ENCODE peak calls at places on chromosomes 12 and 14, in four cellular contexts. C, K, F and R are unnamed samples.

GRCh38 chr14:99628832-99629618 is 15.9 kb upstream of the HHIPL1 start:
- DNase-seq in C (peak; percentile 65), K (peak; percentile 93), F (peak; percentile 47), R (peak; percentile 46)

GRCh38 chr12:131056626-131057025 is 102.9 kb downstream of the ADGRD1 start:
- DNase-seq in C (no peak), K (no peak), F (no peak), R (no peak)

GRCh38 chr14:31410048-31410654 is 10.2 kb downstream of the HEATR5A start:
- DNase-seq in C (no peak), K (no peak), F (no peak), R (no peak)

GRCh38 chr12:121829250-121829918 is 25.6 kb downstream of the SETD1B start:
- DNase-seq in C (no peak), K (no peak), F (no peak), R (no peak)

GRCh38 chr14:76953196-76953945 is 75.1 kb downstream of the IRF2BPL start:
- DNase-seq in C (peak; percentile 61), K (peak; percentile 52), F (peak; percentile 41), R (no peak)

GRCh38 chr14:95774265-95775160 is 60.6 kb upstream of the TCL1A start:
- DNase-seq in C (peak; percentile 26), K (peak; percentile 68), F (peak; percentile 11), R (peak; percentile 38)

GRCh38 chr12:114512351-114512750 is 106.4 kb upstream of the TBX5 start:
- DNase-seq in C (no peak), K (no peak), F (no peak), R (no peak)

GRCh38 chr12:94566345-94566744 is 84.0 kb downstream of the TMCC3 start:
- DNase-seq in C (no peak), K (no peak), F (no peak), R (no peak)

GRCh38 chr14:58048219-58048618 is 103.8 kb downstream of the ARMH4 start:
- DNase-seq in C (no peak), K (peak; percentile 16), F (no peak), R (no peak)

DNA sequence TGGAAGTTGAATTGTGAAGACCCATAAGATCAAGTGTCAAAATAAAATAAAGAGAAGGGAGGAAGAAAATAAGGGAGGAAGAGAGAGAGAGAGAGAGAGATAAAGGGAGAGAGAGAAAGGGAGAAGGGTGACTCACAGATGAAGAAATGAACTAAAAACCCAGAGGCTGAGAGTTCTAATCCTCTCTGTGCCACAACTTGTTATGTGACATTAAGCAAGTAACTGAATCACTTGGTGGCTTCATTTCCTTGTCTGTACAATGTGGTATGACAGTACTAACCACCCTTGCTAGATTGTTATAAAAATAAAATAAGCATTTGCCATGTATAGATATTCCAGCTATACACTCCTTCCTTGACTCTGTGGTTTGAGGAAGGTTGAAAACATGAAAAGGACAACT is 189.0 kb upstream of the FRMD6 start:
- DNase-seq in C (no peak), K (no peak), F (no peak), R (no peak)
- H3K9me3 ChIP-seq in C (no peaks in the 10 kb centered on the region), K (no peaks in the 10 kb centered on the region), F (no peaks in the 10 kb centered on the region), R (no peaks in the 10 kb centered on the region)

GRCh38 chr12:34218193-34219045 is 196.1 kb downstream of the ALG10 start:
- DNase-seq in C (peak; percentile 57), K (peak; percentile 77), F (peak; percentile 50), R (peak; percentile 48)
- H3K9me3 ChIP-seq in C (no peaks in the 10 kb centered on the region), K (no peaks in the 10 kb centered on the region), F (no peaks in the 10 kb centered on the region), R (no peaks in the 10 kb centered on the region)

GRCh38 chr12:70154960-70155589 is 88.2 kb upstream of the CNOT2 start:
- DNase-seq in C (no peak), K (no peak), F (no peak), R (no peak)
- H3K9me3 ChIP-seq in C (no peaks in the 10 kb centered on the region), K (no peaks in the 10 kb centered on the region), F (peaks cover 4% of the 10 kb centered on the region), R (no peaks in the 10 kb centered on the region)

DNA sequence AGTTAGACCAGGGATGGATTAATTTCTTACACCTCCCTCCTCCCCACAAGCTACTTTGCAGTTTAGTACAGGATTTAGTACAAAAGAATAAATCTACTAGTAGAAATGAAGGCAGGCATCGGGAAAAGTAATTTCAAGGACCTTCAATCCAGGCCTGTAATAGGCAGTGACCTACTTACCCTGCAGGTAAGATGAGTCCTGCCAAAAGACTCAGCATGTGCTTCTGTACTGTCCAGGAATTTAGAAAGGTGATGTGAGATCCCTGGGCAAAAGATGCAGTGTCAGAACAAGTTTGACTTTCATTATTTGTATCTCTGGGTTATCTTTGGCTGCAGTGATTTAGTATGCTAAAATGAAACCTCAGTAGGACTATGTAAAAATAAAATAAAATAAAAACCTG is 403.0 kb downstream of the NOVA1 start:
- DNase-seq in C (no peak), K (no peak), F (no peak), R (no peak)
- H3K9me3 ChIP-seq in C (no peaks in the 10 kb centered on the region), K (no peaks in the 10 kb centered on the region), F (no peaks in the 10 kb centered on the region), R (no peaks in the 10 kb centered on the region)

GRCh38 chr12:38155020-38155395 is 161.6 kb upstream of the ALG10B start:
- DNase-seq in C (no peak), K (no peak), F (no peak), R (no peak)
- H3K9me3 ChIP-seq in C (no peaks in the 10 kb centered on the region), K (no peaks in the 10 kb centered on the region), F (no peaks in the 10 kb centered on the region), R (no peaks in the 10 kb centered on the region)

DNA sequence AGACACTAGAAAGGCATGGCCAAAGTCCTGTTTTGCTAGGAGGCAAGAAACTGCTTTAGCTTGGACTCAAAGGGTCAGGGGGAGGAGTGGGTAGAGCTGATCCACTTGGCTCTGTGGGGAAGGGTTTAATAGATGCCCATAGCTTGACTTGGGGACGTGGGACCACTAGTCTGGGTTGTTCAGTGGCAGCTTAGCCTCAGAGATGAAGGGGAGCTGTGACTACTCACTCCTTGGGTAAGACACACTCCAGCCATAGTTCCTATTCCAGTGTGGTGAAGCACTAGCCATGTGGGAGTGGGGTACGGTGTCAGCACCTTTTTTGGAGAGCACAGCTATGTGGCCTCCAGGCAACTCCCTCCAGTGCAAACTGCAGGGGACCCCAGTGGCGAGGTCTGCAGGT is 257.3 kb downstream of the TMEM121 start:
- DNase-seq in C (no peak), K (no peak), F (no peak), R (no peak)
- H3K9me3 ChIP-seq in C (no peaks in the 10 kb centered on the region), K (no peaks in the 10 kb centered on the region), F (peaks cover 12% of the 10 kb centered on the region), R (peaks cover 4% of the 10 kb centered on the region)

GRCh38 chr12:133081408-133081806 is 684 bp downstream of the ZNF140 start:
- DNase-seq in C (peak; percentile 19), K (no peak), F (no peak), R (no peak)
- H3K9me3 ChIP-seq in C (peaks cover 4% of the 10 kb centered on the region), K (peaks cover 27% of the 10 kb centered on the region), F (peaks cover 59% of the 10 kb centered on the region), R (peaks cover 35% of the 10 kb centered on the region)

GRCh38 chr12:88208661-88209060 is 66.6 kb downstream of the TMTC3 start:
- DNase-seq in C (no peak), K (no peak), F (no peak), R (no peak)

GRCh38 chr12:88202500-88202899 is 60.4 kb downstream of the TMTC3 start:
- DNase-seq in C (no peak), K (no peak), F (no peak), R (no peak)

GRCh38 chr12:88206636-88207035 is 64.5 kb downstream of the TMTC3 start:
- DNase-seq in C (no peak), K (no peak), F (no peak), R (no peak)

GRCh38 chr12:88207921-88208640 is 66.0 kb downstream of the TMTC3 start:
- DNase-seq in C (no peak), K (no peak), F (no peak), R (no peak)
- H3K9me3 ChIP-seq in C (no peaks in the 10 kb centered on the region), K (peaks cover 7% of the 10 kb centered on the region), F (no peaks in the 10 kb centered on the region), R (no peaks in the 10 kb centered on the region)

GRCh38 chr12:128365032-128365431 is 98.1 kb downstream of the TMEM132C start:
- DNase-seq in C (no peak), K (no peak), F (no peak), R (no peak)

GRCh38 chr12:128367961-128368360 is 101.0 kb downstream of the TMEM132C start:
- DNase-seq in C (no peak), K (no peak), F (no peak), R (no peak)

DNA sequence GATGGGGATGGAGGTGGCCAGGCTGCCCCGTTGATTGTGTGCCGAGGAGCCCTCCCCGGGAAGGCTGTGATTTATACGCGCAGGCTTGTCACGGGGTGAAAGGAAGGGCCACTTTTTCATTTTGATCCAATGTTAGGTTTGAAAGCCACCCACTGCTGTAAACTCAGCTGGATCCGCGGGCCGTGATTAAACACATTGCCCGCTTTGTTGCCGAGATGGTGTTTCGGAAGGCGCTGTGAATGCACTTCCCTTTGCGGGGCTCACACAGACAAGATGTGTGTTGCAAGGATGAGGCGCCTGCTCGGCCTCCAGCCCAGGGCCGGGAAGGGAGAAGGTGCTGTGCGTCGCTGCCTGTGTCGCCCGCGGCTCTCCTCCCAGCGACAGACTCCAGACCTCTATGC is 98.9 kb downstream of the TMEM132C start:
- DNase-seq in C (no peak), K (no peak), F (no peak), R (no peak)
- H3K9me3 ChIP-seq in C (no peaks in the 10 kb centered on the region), K (no peaks in the 10 kb centered on the region), F (no peaks in the 10 kb centered on the region), R (no peaks in the 10 kb centered on the region)